ENCODE peak calls at places on chromosomes 16 and 17, in ten cellular contexts. One of them, this sample, is unnamed.

GRCh38 chr17:18167421-18167820 is 16.2 kb upstream of the ALKBH5 start:
- DNase-seq in uterus: no peak
- DNase-seq in aorta: no peak
- DNase-seq in tibial nerve: no peak
- DNase-seq in fibroblast of lung: no peak
- DNase-seq in PC-3: no peak
- DNase-seq in tibial artery: no peak
- DNase-seq in heart right ventricle: no peak
- DNase-seq in left ventricle myocardium inferior: no peak
- DNase-seq in H9: no peak
- DNase-seq in this sample: no peak

GRCh38 chr16:50372611-50373344 is 4.0 kb upstream of the BRD7 start:
- DNase-seq in tibial artery: peak; percentile 67
- DNase-seq in fibroblast of lung: peak; percentile 21
- DNase-seq in heart right ventricle: peak; percentile 64
- DNase-seq in tibial nerve: no peak
- DNase-seq in aorta: no peak
- DNase-seq in PC-3: peak; percentile 55
- DNase-seq in H9: no peak
- DNase-seq in uterus: no peak
- DNase-seq in left ventricle myocardium inferior: peak; percentile 53
- DNase-seq in this sample: no peak

GRCh38 chr17:75032896-75033294 is 13.9 kb downstream of the ATP5PD start:
- DNase-seq in PC-3: peak; percentile 42
- DNase-seq in tibial artery: peak; percentile 48
- DNase-seq in fibroblast of lung: peak; percentile 21
- DNase-seq in aorta: no peak
- DNase-seq in uterus: peak; percentile 28
- DNase-seq in heart right ventricle: no peak
- DNase-seq in tibial nerve: peak; percentile 34
- DNase-seq in H9: no peak
- DNase-seq in left ventricle myocardium inferior: no peak
- DNase-seq in this sample: no peak

GRCh38 chr16:89602273-89602951 is 11.0 kb upstream of the DPEP1 start:
- DNase-seq in heart right ventricle: no peak
- DNase-seq in aorta: no peak
- DNase-seq in tibial artery: no peak
- DNase-seq in PC-3: peak; percentile 66
- DNase-seq in H9: peak; percentile 70
- DNase-seq in left ventricle myocardium inferior: no peak
- DNase-seq in tibial nerve: no peak
- DNase-seq in fibroblast of lung: peak; percentile 80
- DNase-seq in uterus: peak; percentile 40
- DNase-seq in this sample: peak; percentile 80

GRCh38 chr17:37220609-37220953 is 155.2 kb upstream of the C17orf78 start:
- DNase-seq in aorta: no peak
- DNase-seq in H9: peak; percentile 63
- DNase-seq in left ventricle myocardium inferior: no peak
- DNase-seq in heart right ventricle: no peak
- DNase-seq in tibial nerve: no peak
- DNase-seq in uterus: no peak
- DNase-seq in fibroblast of lung: peak; percentile 46
- DNase-seq in tibial artery: no peak
- DNase-seq in PC-3: peak; percentile 4
- DNase-seq in this sample: no peak

GRCh38 chr17:17528696-17529652 is 32.8 kb upstream of the RASD1 start:
- DNase-seq in aorta: no peak
- DNase-seq in PC-3: no peak
- DNase-seq in tibial nerve: no peak
- DNase-seq in tibial artery: no peak
- DNase-seq in fibroblast of lung: no peak
- DNase-seq in H9: no peak
- DNase-seq in left ventricle myocardium inferior: no peak
- DNase-seq in uterus: no peak
- DNase-seq in heart right ventricle: peak; percentile 2
- DNase-seq in this sample: no peak

GRCh38 chr17:66661411-66661843 is 173.5 kb upstream of the CACNG5 start:
- DNase-seq in H9: no peak
- DNase-seq in fibroblast of lung: peak; percentile 38
- DNase-seq in PC-3: peak; percentile 99
- DNase-seq in tibial artery: no peak
- DNase-seq in tibial nerve: no peak
- DNase-seq in uterus: no peak
- DNase-seq in left ventricle myocardium inferior: no peak
- DNase-seq in heart right ventricle: no peak
- DNase-seq in aorta: no peak
- DNase-seq in this sample: peak; percentile 65

GRCh38 chr17:43823350-43824084 is 9.4 kb downstream of the MPP3 start:
- DNase-seq in PC-3: no peak
- DNase-seq in uterus: no peak
- DNase-seq in left ventricle myocardium inferior: peak; percentile 78
- DNase-seq in heart right ventricle: peak; percentile 58
- DNase-seq in aorta: peak; percentile 54
- DNase-seq in H9: no peak
- DNase-seq in fibroblast of lung: no peak
- DNase-seq in tibial nerve: no peak
- DNase-seq in tibial artery: no peak
- DNase-seq in this sample: no peak

GRCh38 chr17:65154770-65155589 is 17.8 kb downstream of the RGS9 start:
- DNase-seq in PC-3: peak; percentile 88
- DNase-seq in heart right ventricle: no peak
- DNase-seq in left ventricle myocardium inferior: no peak
- DNase-seq in tibial artery: no peak
- DNase-seq in uterus: no peak
- DNase-seq in fibroblast of lung: peak; percentile 31
- DNase-seq in aorta: no peak
- DNase-seq in tibial nerve: no peak
- DNase-seq in H9: no peak
- DNase-seq in this sample: peak; percentile 68

GRCh38 chr17:35973333-35974260 is 7.7 kb downstream of the CCL16 start:
- DNase-seq in PC-3: peak; percentile 46
- DNase-seq in tibial artery: peak; percentile 25
- DNase-seq in uterus: no peak
- DNase-seq in heart right ventricle: no peak
- DNase-seq in left ventricle myocardium inferior: no peak
- DNase-seq in fibroblast of lung: no peak
- DNase-seq in tibial nerve: no peak
- DNase-seq in H9: no peak
- DNase-seq in aorta: no peak
- DNase-seq in this sample: peak; percentile 89

GRCh38 chr16:719815-720506 is 985 bp upstream of the ANTKMT start:
- DNase-seq in fibroblast of lung: no peak
- DNase-seq in heart right ventricle: no peak
- DNase-seq in aorta: no peak
- DNase-seq in left ventricle myocardium inferior: no peak
- DNase-seq in uterus: no peak
- DNase-seq in tibial nerve: no peak
- DNase-seq in H9: no peak
- DNase-seq in tibial artery: no peak
- DNase-seq in PC-3: peak; percentile 53
- DNase-seq in this sample: no peak

GRCh38 chr16:85142771-85143211 is 30.5 kb upstream of the CIBAR2 start:
- DNase-seq in left ventricle myocardium inferior: no peak
- DNase-seq in aorta: no peak
- DNase-seq in PC-3: no peak
- DNase-seq in H9: no peak
- DNase-seq in fibroblast of lung: no peak
- DNase-seq in tibial artery: no peak
- DNase-seq in uterus: no peak
- DNase-seq in heart right ventricle: no peak
- DNase-seq in tibial nerve: no peak
- DNase-seq in this sample: no peak

GRCh38 chr17:72408641-72409040 is 287.8 kb downstream of the SOX9 start:
- DNase-seq in fibroblast of lung: no peak
- DNase-seq in uterus: no peak
- DNase-seq in H9: no peak
- DNase-seq in aorta: no peak
- DNase-seq in heart right ventricle: no peak
- DNase-seq in left ventricle myocardium inferior: no peak
- DNase-seq in tibial nerve: no peak
- DNase-seq in PC-3: no peak
- DNase-seq in tibial artery: no peak
- DNase-seq in this sample: no peak

GRCh38 chr17:62916684-62917571 is 49.1 kb upstream of the TANC2 start:
- DNase-seq in fibroblast of lung: peak; percentile 44
- DNase-seq in left ventricle myocardium inferior: no peak
- DNase-seq in tibial artery: no peak
- DNase-seq in H9: no peak
- DNase-seq in PC-3: peak; percentile 17
- DNase-seq in heart right ventricle: no peak
- DNase-seq in uterus: no peak
- DNase-seq in aorta: no peak
- DNase-seq in tibial nerve: no peak
- DNase-seq in this sample: no peak

GRCh38 chr17:46964315-46965265 is 14.5 kb downstream of the RPRML start:
- DNase-seq in tibial artery: no peak
- DNase-seq in uterus: no peak
- DNase-seq in heart right ventricle: no peak
- DNase-seq in left ventricle myocardium inferior: no peak
- DNase-seq in PC-3: peak; percentile 49
- DNase-seq in fibroblast of lung: peak; percentile 26
- DNase-seq in tibial nerve: no peak
- DNase-seq in aorta: peak; percentile 72
- DNase-seq in H9: peak; percentile 70
- DNase-seq in this sample: no peak

GRCh38 chr16:1428511-1428910 is 2.4 kb upstream of the PERCC1 start:
- DNase-seq in PC-3: no peak
- DNase-seq in tibial nerve: no peak
- DNase-seq in aorta: no peak
- DNase-seq in uterus: no peak
- DNase-seq in left ventricle myocardium inferior: no peak
- DNase-seq in tibial artery: no peak
- DNase-seq in H9: peak; percentile 83
- DNase-seq in fibroblast of lung: no peak
- DNase-seq in heart right ventricle: peak; percentile 56
- DNase-seq in this sample: no peak

GRCh38 chr17:68860941-68861340 is 94.3 kb downstream of the ABCA8 start:
- DNase-seq in uterus: no peak
- DNase-seq in tibial nerve: no peak
- DNase-seq in aorta: no peak
- DNase-seq in left ventricle myocardium inferior: no peak
- DNase-seq in heart right ventricle: no peak
- DNase-seq in tibial artery: no peak
- DNase-seq in PC-3: no peak
- DNase-seq in H9: no peak
- DNase-seq in fibroblast of lung: no peak
- DNase-seq in this sample: no peak

GRCh38 chr17:65403129-65403528 is 158.3 kb downstream of the AXIN2 start:
- DNase-seq in heart right ventricle: no peak
- DNase-seq in PC-3: no peak
- DNase-seq in tibial artery: no peak
- DNase-seq in aorta: no peak
- DNase-seq in uterus: no peak
- DNase-seq in tibial nerve: no peak
- DNase-seq in fibroblast of lung: no peak
- DNase-seq in H9: no peak
- DNase-seq in left ventricle myocardium inferior: no peak
- DNase-seq in this sample: no peak

GRCh38 chr16:58027341-58028167 is 2.0 kb downstream of the MMP15 start:
- DNase-seq in tibial artery: no peak
- DNase-seq in tibial nerve: no peak
- DNase-seq in heart right ventricle: peak; percentile 72
- DNase-seq in left ventricle myocardium inferior: peak; percentile 70
- DNase-seq in PC-3: peak; percentile 45
- DNase-seq in aorta: peak; percentile 55
- DNase-seq in uterus: no peak
- DNase-seq in fibroblast of lung: peak; percentile 17
- DNase-seq in H9: peak; percentile 92
- DNase-seq in this sample: no peak

GRCh38 chr17:82037113-82037888 is at the start of gene DCXR:
- DNase-seq in heart right ventricle: peak; percentile 98
- DNase-seq in PC-3: peak; percentile 95
- DNase-seq in H9: peak; percentile 100
- DNase-seq in aorta: peak; percentile 99
- DNase-seq in tibial nerve: peak; percentile 96
- DNase-seq in uterus: peak; percentile 96
- DNase-seq in fibroblast of lung: peak; percentile 94
- DNase-seq in tibial artery: peak; percentile 99
- DNase-seq in left ventricle myocardium inferior: peak; percentile 99
- DNase-seq in this sample: peak; percentile 94
- H3K4me1 ChIP-seq in heart right ventricle: peaks cover 24% of the 10 kb centered on the region
- H3K4me1 ChIP-seq in PC-3: peaks cover 22% of the 10 kb centered on the region
- H3K4me1 ChIP-seq in H9: no peaks in the 10 kb centered on the region
- H3K4me1 ChIP-seq in aorta: no peaks in the 10 kb centered on the region
- H3K4me1 ChIP-seq in tibial nerve: peaks cover 6% of the 10 kb centered on the region
- H3K4me1 ChIP-seq in uterus: peaks cover 10% of the 10 kb centered on the region
- H3K4me1 ChIP-seq in fibroblast of lung: peaks cover 4% of the 10 kb centered on the region
- H3K4me1 ChIP-seq in tibial artery: no peaks in the 10 kb centered on the region
- H3K4me1 ChIP-seq in left ventricle myocardium inferior: peaks cover 22% of the 10 kb centered on the region
- H3K4me1 ChIP-seq in this sample: peaks cover 2% of the 10 kb centered on the region

GRCh38 chr16:68894714-68895113 is 51.4 kb downstream of the TANGO6 start:
- DNase-seq in fibroblast of lung: no peak
- DNase-seq in uterus: no peak
- DNase-seq in PC-3: no peak
- DNase-seq in aorta: no peak
- DNase-seq in left ventricle myocardium inferior: no peak
- DNase-seq in tibial nerve: no peak
- DNase-seq in H9: no peak
- DNase-seq in heart right ventricle: no peak
- DNase-seq in tibial artery: no peak
- DNase-seq in this sample: no peak
- H3K4me1 ChIP-seq in fibroblast of lung: no peaks in the 10 kb centered on the region
- H3K4me1 ChIP-seq in uterus: no peaks in the 10 kb centered on the region
- H3K4me1 ChIP-seq in PC-3: no peaks in the 10 kb centered on the region
- H3K4me1 ChIP-seq in aorta: no peaks in the 10 kb centered on the region
- H3K4me1 ChIP-seq in left ventricle myocardium inferior: no peaks in the 10 kb centered on the region
- H3K4me1 ChIP-seq in tibial nerve: no peaks in the 10 kb centered on the region
- H3K4me1 ChIP-seq in H9: no peaks in the 10 kb centered on the region
- H3K4me1 ChIP-seq in heart right ventricle: no peaks in the 10 kb centered on the region
- H3K4me1 ChIP-seq in tibial artery: no peaks in the 10 kb centered on the region
- H3K4me1 ChIP-seq in this sample: no peaks in the 10 kb centered on the region

GRCh38 chr17:40098846-40099626 is 1.4 kb downstream of the NR1D1 start:
- DNase-seq in tibial nerve: peak; percentile 100
- DNase-seq in heart right ventricle: peak; percentile 100
- DNase-seq in H9: peak; percentile 97
- DNase-seq in uterus: peak; percentile 100
- DNase-seq in PC-3: peak; percentile 94
- DNase-seq in aorta: peak; percentile 100
- DNase-seq in left ventricle myocardium inferior: peak; percentile 100
- DNase-seq in tibial artery: peak; percentile 100
- DNase-seq in fibroblast of lung: peak; percentile 99
- DNase-seq in this sample: peak; percentile 99
- H3K4me1 ChIP-seq in tibial nerve: peaks cover 11% of the 10 kb centered on the region
- H3K4me1 ChIP-seq in heart right ventricle: peaks cover 81% of the 10 kb centered on the region
- H3K4me1 ChIP-seq in H9: peaks cover 6% of the 10 kb centered on the region
- H3K4me1 ChIP-seq in uterus: peaks cover 45% of the 10 kb centered on the region
- H3K4me1 ChIP-seq in PC-3: peaks cover 38% of the 10 kb centered on the region
- H3K4me1 ChIP-seq in aorta: no peaks in the 10 kb centered on the region
- H3K4me1 ChIP-seq in left ventricle myocardium inferior: peaks cover 90% of the 10 kb centered on the region
- H3K4me1 ChIP-seq in tibial artery: no peaks in the 10 kb centered on the region
- H3K4me1 ChIP-seq in fibroblast of lung: peaks cover 20% of the 10 kb centered on the region
- H3K4me1 ChIP-seq in this sample: peaks cover 16% of the 10 kb centered on the region

DNA sequence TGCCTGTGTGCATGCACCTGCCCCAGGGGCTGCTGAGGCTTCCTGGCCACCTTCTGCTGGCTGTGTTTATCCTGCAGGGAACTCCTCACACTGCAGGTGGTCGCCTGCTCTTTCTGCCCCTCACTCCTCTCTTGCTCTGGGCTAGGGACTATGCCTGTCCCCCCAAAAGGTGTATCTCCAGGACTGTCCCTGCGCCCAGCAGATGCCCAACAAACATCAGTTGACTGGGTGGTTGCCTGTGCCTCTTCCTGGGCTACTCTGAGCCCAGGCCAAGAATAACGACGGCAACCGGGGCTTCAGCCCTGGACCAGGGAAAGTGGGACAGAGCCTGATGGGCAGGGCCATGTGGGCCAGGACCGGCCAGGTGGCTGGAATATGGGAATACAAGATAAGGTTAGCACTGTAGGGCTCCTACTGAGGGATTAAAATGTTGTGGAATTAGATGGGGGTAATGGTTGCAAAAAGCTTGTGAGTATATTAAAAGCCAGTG is 55.4 kb downstream of the VAC14 start:
- DNase-seq in heart right ventricle: no peak
- DNase-seq in PC-3: no peak
- DNase-seq in aorta: no peak
- DNase-seq in left ventricle myocardium inferior: no peak
- DNase-seq in H9: no peak
- DNase-seq in tibial nerve: no peak
- DNase-seq in tibial artery: no peak
- DNase-seq in fibroblast of lung: no peak
- DNase-seq in uterus: no peak
- DNase-seq in this sample: no peak
- H3K4me1 ChIP-seq in heart right ventricle: peaks cover 66% of the 10 kb centered on the region
- H3K4me1 ChIP-seq in PC-3: peaks cover 36% of the 10 kb centered on the region
- H3K4me1 ChIP-seq in aorta: peaks cover 4% of the 10 kb centered on the region
- H3K4me1 ChIP-seq in left ventricle myocardium inferior: peaks cover 66% of the 10 kb centered on the region
- H3K4me1 ChIP-seq in H9: peaks cover 3% of the 10 kb centered on the region
- H3K4me1 ChIP-seq in tibial nerve: no peaks in the 10 kb centered on the region
- H3K4me1 ChIP-seq in tibial artery: no peaks in the 10 kb centered on the region
- H3K4me1 ChIP-seq in fibroblast of lung: peaks cover 60% of the 10 kb centered on the region
- H3K4me1 ChIP-seq in uterus: peaks cover 40% of the 10 kb centered on the region
- H3K4me1 ChIP-seq in this sample: peaks cover 10% of the 10 kb centered on the region

This sample was measured in foreskin keratinocyte.